ENCODE peak calls at places on chromosomes 12 and 14, in seven cellular contexts. One of them, this sample, is unnamed.

GRCh38 chr12:9135903-9136310 is 20.2 kb upstream of the A2M start:
- DNase-seq in psoas muscle: no peak
- DNase-seq in body of pancreas: no peak
- DNase-seq in PC-3: no peak
- DNase-seq in endothelial cell of umbilical vein: no peak
- DNase-seq in prostate gland: no peak
- DNase-seq in epithelial cell of prostate: no peak
- DNase-seq in this sample: no peak

GRCh38 chr12:131035268-131035681 is 81.6 kb downstream of the ADGRD1 start:
- DNase-seq in psoas muscle: no peak
- DNase-seq in body of pancreas: no peak
- DNase-seq in PC-3: no peak
- DNase-seq in endothelial cell of umbilical vein: no peak
- DNase-seq in prostate gland: peak; percentile 37
- DNase-seq in epithelial cell of prostate: no peak
- DNase-seq in this sample: no peak

GRCh38 chr14:71206766-71207371 is 299.6 kb downstream of the PCNX1 start:
- DNase-seq in psoas muscle: no peak
- DNase-seq in body of pancreas: peak; percentile 64
- DNase-seq in PC-3: peak; percentile 85
- DNase-seq in endothelial cell of umbilical vein: peak; percentile 91
- DNase-seq in prostate gland: no peak
- DNase-seq in epithelial cell of prostate: no peak
- DNase-seq in this sample: peak; percentile 91

GRCh38 chr14:42687421-42687820 is 1080.7 kb downstream of the LRFN5 start:
- DNase-seq in psoas muscle: no peak
- DNase-seq in body of pancreas: no peak
- DNase-seq in PC-3: no peak
- DNase-seq in endothelial cell of umbilical vein: no peak
- DNase-seq in prostate gland: no peak
- DNase-seq in epithelial cell of prostate: no peak
- DNase-seq in this sample: no peak

GRCh38 chr12:17579148-17580026 is 510.6 kb downstream of the RERGL start:
- DNase-seq in psoas muscle: no peak
- DNase-seq in body of pancreas: no peak
- DNase-seq in PC-3: no peak
- DNase-seq in endothelial cell of umbilical vein: no peak
- DNase-seq in prostate gland: no peak
- DNase-seq in epithelial cell of prostate: no peak
- DNase-seq in this sample: no peak

GRCh38 chr12:39824505-39825198 is 205.0 kb upstream of the ABCD2 start:
- DNase-seq in psoas muscle: no peak
- DNase-seq in body of pancreas: no peak
- DNase-seq in PC-3: no peak
- DNase-seq in endothelial cell of umbilical vein: peak; percentile 30
- DNase-seq in prostate gland: no peak
- DNase-seq in epithelial cell of prostate: no peak
- DNase-seq in this sample: no peak

GRCh38 chr12:104435765-104436164 is 21.0 kb upstream of the CHST11 start:
- DNase-seq in psoas muscle: no peak
- DNase-seq in body of pancreas: no peak
- DNase-seq in PC-3: no peak
- DNase-seq in endothelial cell of umbilical vein: no peak
- DNase-seq in prostate gland: no peak
- DNase-seq in epithelial cell of prostate: no peak
- DNase-seq in this sample: no peak

GRCh38 chr12:69555461-69555860 is 29.8 kb upstream of the CCT2 start:
- DNase-seq in psoas muscle: no peak
- DNase-seq in body of pancreas: no peak
- DNase-seq in PC-3: peak; percentile 87
- DNase-seq in endothelial cell of umbilical vein: no peak
- DNase-seq in prostate gland: no peak
- DNase-seq in epithelial cell of prostate: peak; percentile 50
- DNase-seq in this sample: peak; percentile 94

GRCh38 chr12:66149702-66150398 is 19.3 kb upstream of the LLPH start:
- DNase-seq in psoas muscle: no peak
- DNase-seq in body of pancreas: peak; percentile 66
- DNase-seq in PC-3: peak; percentile 15
- DNase-seq in endothelial cell of umbilical vein: peak; percentile 26
- DNase-seq in prostate gland: no peak
- DNase-seq in epithelial cell of prostate: no peak
- DNase-seq in this sample: no peak

GRCh38 chr12:122063691-122064033 is 14.9 kb upstream of the MLXIP start:
- DNase-seq in psoas muscle: no peak
- DNase-seq in body of pancreas: peak; percentile 84
- DNase-seq in PC-3: no peak
- DNase-seq in endothelial cell of umbilical vein: no peak
- DNase-seq in prostate gland: no peak
- DNase-seq in epithelial cell of prostate: no peak
- DNase-seq in this sample: no peak

GRCh38 chr14:70052990-70053389 is 135.8 kb downstream of the SLC8A3 start:
- DNase-seq in psoas muscle: no peak
- DNase-seq in body of pancreas: no peak
- DNase-seq in PC-3: peak; percentile 40
- DNase-seq in endothelial cell of umbilical vein: peak; percentile 22
- DNase-seq in prostate gland: no peak
- DNase-seq in epithelial cell of prostate: no peak
- DNase-seq in this sample: no peak

GRCh38 chr12:120117961-120118709 is 1.6 kb upstream of the RAB35 start:
- DNase-seq in psoas muscle: no peak
- DNase-seq in body of pancreas: no peak
- DNase-seq in PC-3: peak; percentile 71
- DNase-seq in endothelial cell of umbilical vein: peak; percentile 52
- DNase-seq in prostate gland: no peak
- DNase-seq in epithelial cell of prostate: no peak
- DNase-seq in this sample: no peak

GRCh38 chr12:29207120-29207519 is 58.0 kb downstream of the FAR2 start:
- DNase-seq in psoas muscle: no peak
- DNase-seq in body of pancreas: peak; percentile 21
- DNase-seq in PC-3: peak; percentile 24
- DNase-seq in endothelial cell of umbilical vein: peak; percentile 89
- DNase-seq in prostate gland: no peak
- DNase-seq in epithelial cell of prostate: no peak
- DNase-seq in this sample: peak; percentile 13

GRCh38 chr12:6328945-6329692 is 12.8 kb downstream of the TNFRSF1A start:
- DNase-seq in psoas muscle: no peak
- DNase-seq in body of pancreas: no peak
- DNase-seq in PC-3: no peak
- DNase-seq in endothelial cell of umbilical vein: no peak
- DNase-seq in prostate gland: no peak
- DNase-seq in epithelial cell of prostate: no peak
- DNase-seq in this sample: no peak
- H3K27ac ChIP-seq in psoas muscle: no peak overlapping the region
- H3K27ac ChIP-seq in body of pancreas: no peak overlapping the region
- H3K27ac ChIP-seq in PC-3: no peak overlapping the region
- H3K27ac ChIP-seq in endothelial cell of umbilical vein: no peak overlapping the region
- H3K27ac ChIP-seq in prostate gland: no peak overlapping the region
- H3K27ac ChIP-seq in epithelial cell of prostate: no peak overlapping the region
- H3K27ac ChIP-seq in this sample: no peak overlapping the region

DNA sequence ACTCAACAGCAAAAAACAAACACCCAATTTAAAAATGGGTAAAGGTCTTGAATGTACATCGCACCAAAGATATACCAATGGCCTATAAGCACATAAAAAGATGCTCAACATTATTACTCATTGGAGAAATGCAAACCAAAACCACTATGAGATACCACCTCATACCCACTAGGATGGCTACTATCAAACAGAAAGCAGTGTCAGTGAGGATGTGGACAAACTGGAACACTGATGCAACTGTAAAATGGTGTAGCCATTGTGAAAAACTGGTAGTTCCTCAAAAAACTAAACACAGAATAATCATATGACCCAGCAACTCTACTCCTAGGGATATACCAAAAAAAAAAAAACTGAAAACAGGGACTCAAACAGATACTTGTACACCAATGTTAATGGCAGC is 49.3 kb downstream of the CDK17 start:
- DNase-seq in psoas muscle: no peak
- DNase-seq in body of pancreas: no peak
- DNase-seq in PC-3: no peak
- DNase-seq in endothelial cell of umbilical vein: no peak
- DNase-seq in prostate gland: no peak
- DNase-seq in epithelial cell of prostate: no peak
- DNase-seq in this sample: no peak
- H3K27ac ChIP-seq in psoas muscle: no peak overlapping the region
- H3K27ac ChIP-seq in body of pancreas: no peak overlapping the region
- H3K27ac ChIP-seq in PC-3: no peak overlapping the region
- H3K27ac ChIP-seq in endothelial cell of umbilical vein: no peak overlapping the region
- H3K27ac ChIP-seq in prostate gland: no peak overlapping the region
- H3K27ac ChIP-seq in epithelial cell of prostate: no peak overlapping the region
- H3K27ac ChIP-seq in this sample: no peak overlapping the region

GRCh38 chr12:56661560-56661959 is 15.8 kb upstream of the ATP5F1B start:
- DNase-seq in psoas muscle: no peak
- DNase-seq in body of pancreas: no peak
- DNase-seq in PC-3: no peak
- DNase-seq in endothelial cell of umbilical vein: no peak
- DNase-seq in prostate gland: no peak
- DNase-seq in epithelial cell of prostate: no peak
- DNase-seq in this sample: no peak

GRCh38 chr12:56658921-56659320 is 13.1 kb upstream of the ATP5F1B start:
- DNase-seq in psoas muscle: no peak
- DNase-seq in body of pancreas: no peak
- DNase-seq in PC-3: no peak
- DNase-seq in endothelial cell of umbilical vein: no peak
- DNase-seq in prostate gland: no peak
- DNase-seq in epithelial cell of prostate: no peak
- DNase-seq in this sample: no peak

GRCh38 chr12:56661979-56662638 is 16.3 kb upstream of the ATP5F1B start:
- DNase-seq in psoas muscle: no peak
- DNase-seq in body of pancreas: no peak
- DNase-seq in PC-3: no peak
- DNase-seq in endothelial cell of umbilical vein: no peak
- DNase-seq in prostate gland: no peak
- DNase-seq in epithelial cell of prostate: no peak
- DNase-seq in this sample: no peak

DNA sequence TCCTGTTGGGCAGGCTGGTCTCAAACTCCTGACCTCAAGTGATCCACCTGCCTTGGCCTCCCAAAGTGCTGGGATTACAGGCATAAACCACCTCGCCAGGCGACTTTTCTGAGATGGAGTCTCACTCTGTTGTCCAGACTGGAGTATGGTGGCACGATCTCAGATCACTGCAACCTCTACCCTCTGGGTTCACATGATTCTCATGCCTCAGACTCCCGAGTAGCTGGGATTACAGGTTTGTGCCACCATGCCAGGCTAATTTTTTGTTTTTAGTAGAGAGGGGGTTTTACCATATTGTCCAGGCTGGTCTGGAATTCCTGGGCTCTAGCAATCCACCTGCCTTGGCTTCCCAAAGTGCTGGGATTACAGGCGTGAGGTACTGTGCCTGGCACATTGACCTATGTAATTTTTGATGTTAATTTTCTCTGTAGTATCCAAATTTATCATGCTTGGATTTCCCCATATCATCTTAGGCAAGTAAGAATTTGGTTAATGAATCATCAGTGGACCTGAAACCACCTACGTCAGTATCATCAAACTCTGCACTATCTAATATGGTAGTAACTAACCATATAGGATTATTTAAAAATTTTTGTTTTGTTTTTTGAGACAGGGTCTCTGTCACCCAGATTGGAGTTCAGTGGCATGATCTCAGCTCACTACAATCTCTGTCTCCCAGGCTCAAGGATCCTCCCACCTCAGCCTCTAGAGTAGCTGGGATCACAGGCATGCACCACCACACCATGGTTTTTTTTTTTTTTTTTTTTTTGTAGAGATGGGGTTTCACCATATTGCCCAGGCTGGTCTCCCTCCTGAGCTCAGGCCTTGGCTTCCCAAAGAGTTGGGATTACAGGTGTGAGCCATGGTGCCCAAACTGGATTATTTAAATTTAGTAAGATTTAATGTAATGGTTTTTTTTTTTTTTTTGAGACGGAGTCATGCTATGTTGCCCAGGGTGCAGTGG is 11.9 kb upstream of the ATP5F1B start:
- DNase-seq in psoas muscle: no peak
- DNase-seq in body of pancreas: no peak
- DNase-seq in PC-3: no peak
- DNase-seq in endothelial cell of umbilical vein: no peak
- DNase-seq in prostate gland: no peak
- DNase-seq in epithelial cell of prostate: no peak
- DNase-seq in this sample: no peak
- H3K27ac ChIP-seq in psoas muscle: no peak overlapping the region
- H3K27ac ChIP-seq in body of pancreas: no peak overlapping the region
- H3K27ac ChIP-seq in PC-3: no peak overlapping the region
- H3K27ac ChIP-seq in endothelial cell of umbilical vein: no peak overlapping the region
- H3K27ac ChIP-seq in prostate gland: no peak overlapping the region
- H3K27ac ChIP-seq in epithelial cell of prostate: no peak overlapping the region
- H3K27ac ChIP-seq in this sample: no peak overlapping the region

GRCh38 chr12:14390449-14390848 is 25.0 kb downstream of the ATF7IP start:
- DNase-seq in psoas muscle: no peak
- DNase-seq in body of pancreas: no peak
- DNase-seq in PC-3: no peak
- DNase-seq in endothelial cell of umbilical vein: no peak
- DNase-seq in prostate gland: no peak
- DNase-seq in epithelial cell of prostate: no peak
- DNase-seq in this sample: no peak

GRCh38 chr12:14387472-14387871 is 22.0 kb downstream of the ATF7IP start:
- DNase-seq in psoas muscle: no peak
- DNase-seq in body of pancreas: no peak
- DNase-seq in PC-3: no peak
- DNase-seq in endothelial cell of umbilical vein: no peak
- DNase-seq in prostate gland: no peak
- DNase-seq in epithelial cell of prostate: no peak
- DNase-seq in this sample: no peak

GRCh38 chr12:14390885-14391530 is 25.5 kb downstream of the ATF7IP start:
- DNase-seq in psoas muscle: no peak
- DNase-seq in body of pancreas: no peak
- DNase-seq in PC-3: no peak
- DNase-seq in endothelial cell of umbilical vein: peak; percentile 40
- DNase-seq in prostate gland: no peak
- DNase-seq in epithelial cell of prostate: no peak
- DNase-seq in this sample: no peak

GRCh38 chr12:14379508-14379907 is 14.0 kb downstream of the ATF7IP start:
- DNase-seq in psoas muscle: no peak
- DNase-seq in body of pancreas: no peak
- DNase-seq in PC-3: no peak
- DNase-seq in endothelial cell of umbilical vein: no peak
- DNase-seq in prostate gland: no peak
- DNase-seq in epithelial cell of prostate: no peak
- DNase-seq in this sample: no peak

DNA sequence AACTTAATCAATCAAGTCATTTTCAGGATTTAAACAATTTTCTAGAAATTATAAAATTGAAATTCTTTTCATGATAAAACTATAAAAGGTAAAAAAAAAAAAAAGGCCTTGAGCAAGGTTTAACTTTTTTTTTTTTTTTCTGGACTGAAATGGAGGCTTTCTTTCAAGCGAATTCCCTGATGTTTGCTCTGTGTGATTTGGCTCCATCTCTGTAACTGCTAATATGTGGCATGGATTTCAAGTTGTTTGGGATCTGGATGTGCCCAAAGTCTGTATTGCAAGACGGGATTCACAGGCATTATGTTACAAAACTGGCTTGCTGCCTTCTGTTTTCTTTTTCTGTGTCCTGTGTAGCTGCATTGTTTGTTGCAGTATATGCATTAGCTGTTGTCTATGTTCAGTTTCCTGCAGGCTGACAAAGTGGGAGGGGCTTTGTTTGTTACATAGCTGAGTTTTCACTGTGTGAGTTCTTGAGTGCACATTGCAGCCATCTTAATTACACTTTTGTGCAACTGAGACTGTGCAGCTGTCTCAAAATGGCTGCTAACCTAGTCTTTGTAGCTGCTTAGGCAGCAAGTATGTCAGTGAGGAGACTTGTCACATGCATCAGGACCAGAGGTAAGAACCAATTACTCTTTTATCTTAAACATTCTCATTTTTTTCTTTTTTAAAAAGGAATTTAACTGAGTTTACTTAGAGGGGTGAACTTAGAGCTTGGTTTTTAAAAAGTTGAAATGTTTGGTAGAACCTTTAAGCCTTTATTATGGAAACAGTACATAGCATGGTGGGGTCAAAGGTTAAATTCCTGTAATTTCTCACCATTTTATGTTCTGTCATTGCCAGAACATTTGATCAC is 19.5 kb downstream of the ATF7IP start:
- DNase-seq in psoas muscle: no peak
- DNase-seq in body of pancreas: peak; percentile 80
- DNase-seq in PC-3: peak; percentile 68
- DNase-seq in endothelial cell of umbilical vein: peak; percentile 94
- DNase-seq in prostate gland: peak; percentile 54
- DNase-seq in epithelial cell of prostate: no peak
- DNase-seq in this sample: peak; percentile 97
- H3K27ac ChIP-seq in psoas muscle: peak overlapping the region; percentile 48
- H3K27ac ChIP-seq in body of pancreas: peak overlapping the region; percentile 46
- H3K27ac ChIP-seq in PC-3: peak overlapping the region; percentile 18
- H3K27ac ChIP-seq in endothelial cell of umbilical vein: peak overlapping the region; percentile 58
- H3K27ac ChIP-seq in prostate gland: peak overlapping the region; percentile 63
- H3K27ac ChIP-seq in epithelial cell of prostate: peak overlapping the region; percentile 66
- H3K27ac ChIP-seq in this sample: peak overlapping the region; percentile 80